ENCODE peak calls at places on chromosomes 2 and 18, in ten cellular contexts. R is astrocyte of the spinal cord, A is A673, T is GM06990, N is tibial nerve, U is left lung, Q is aorta, Z is A549, S is fibroblast of pulmonary artery, H is transverse colon. M is an unnamed sample.
A peak's percentile ranks its signal among the peaks of the same experiment; 100 is the strongest.

GRCh38 chr18:48023334-48024008 is 93.0 kb upstream of the SMAD2 start:
- DNase-seq in R (peak; percentile 57), A (peak; percentile 30), T (no peak), N (no peak), U (peak; percentile 37), Q (no peak), Z (peak; percentile 76), S (peak; percentile 80), H (peak; percentile 37), M (peak; percentile 61)

GRCh38 chr2:65355190-65355831 is 77.1 kb downstream of the SPRED2 start:
- DNase-seq in R (no peak), A (no peak), T (no peak), N (no peak), U (no peak), Q (no peak), Z (no peak), S (no peak), H (peak; percentile 31), M (no peak)

GRCh38 chr2:166984797-166985196 is 96.5 kb downstream of the XIRP2 start:
- DNase-seq in R (peak; percentile 29), A (no peak), T (no peak), N (no peak), U (no peak), Q (no peak), Z (no peak), S (no peak), H (no peak), M (no peak)

GRCh38 chr2:202577250-202578183 is 57.3 kb upstream of the FAM117B start:
- DNase-seq in R (no peak), A (no peak), T (no peak), N (no peak), U (no peak), Q (no peak), Z (no peak), S (no peak), H (no peak), M (no peak)

GRCh38 chr2:167253025-167253424 is 364.7 kb downstream of the XIRP2 start:
- DNase-seq in R (peak; percentile 86), A (no peak), T (no peak), N (no peak), U (no peak), Q (no peak), Z (no peak), S (no peak), H (no peak), M (no peak)

GRCh38 chr2:64654993-64655666 is 1.4 kb upstream of the SERTAD2 start:
- DNase-seq in R (peak; percentile 38), A (peak; percentile 58), T (no peak), N (no peak), U (no peak), Q (no peak), Z (peak; percentile 45), S (peak; percentile 38), H (no peak), M (no peak)

GRCh38 chr18:64245461-64245860 is 96.6 kb upstream of the LINC00305 start:
- DNase-seq in R (no peak), A (no peak), T (no peak), N (no peak), U (no peak), Q (no peak), Z (no peak), S (no peak), H (no peak), M (no peak)

GRCh38 chr2:235543851-235544686 is 50.2 kb downstream of the AGAP1 start:
- DNase-seq in R (no peak), A (no peak), T (no peak), N (no peak), U (peak; percentile 10), Q (no peak), Z (no peak), S (no peak), H (peak; percentile 6), M (no peak)

GRCh38 chr2:31227711-31228125 is 6.2 kb upstream of the EHD3 start:
- DNase-seq in R (no peak), A (no peak), T (no peak), N (no peak), U (no peak), Q (no peak), Z (no peak), S (no peak), H (no peak), M (no peak)

GRCh38 chr2:75003773-75004172 is 45.3 kb downstream of the POLE4 start:
- DNase-seq in R (no peak), A (no peak), T (no peak), N (no peak), U (no peak), Q (no peak), Z (no peak), S (peak; percentile 23), H (no peak), M (no peak)

GRCh38 chr2:215626812-215627281 is 191.0 kb upstream of the FN1 start:
- DNase-seq in R (peak; percentile 79), A (peak; percentile 70), T (peak; percentile 20), N (no peak), U (no peak), Q (no peak), Z (no peak), S (peak; percentile 59), H (no peak), M (no peak)

DNA sequence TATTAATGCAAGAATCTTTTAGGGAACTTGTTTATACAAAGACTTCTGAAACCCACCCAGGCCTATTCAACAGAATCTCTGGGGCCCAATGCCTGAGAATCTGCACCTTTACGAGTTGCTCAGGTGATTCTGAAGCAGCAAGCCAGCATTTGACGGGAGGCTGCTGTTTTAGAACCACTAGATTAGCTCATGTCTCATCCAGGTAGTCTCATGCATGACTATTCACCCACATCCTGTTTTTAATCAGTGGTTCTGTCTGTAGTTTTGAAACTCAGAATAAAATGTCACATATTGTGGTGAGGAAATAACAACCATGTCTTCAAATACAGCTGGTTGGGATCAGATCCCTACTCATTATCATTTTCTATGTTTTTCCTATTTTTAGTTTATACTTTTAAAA is 39.5 kb downstream of the CYTIP start:
- DNase-seq in R (peak; percentile 9), A (no peak), T (peak; percentile 73), N (no peak), U (no peak), Q (no peak), Z (no peak), S (no peak), H (no peak), M (no peak)
- H3K4me3 ChIP-seq in R (no peak overlapping the region), A (no peak overlapping the region), T (no peak overlapping the region), N (no peak overlapping the region), U (no peak overlapping the region), Q (no peak overlapping the region), Z (no peak overlapping the region), S (no peak overlapping the region), H (no peak overlapping the region), M (no peak overlapping the region)

DNA sequence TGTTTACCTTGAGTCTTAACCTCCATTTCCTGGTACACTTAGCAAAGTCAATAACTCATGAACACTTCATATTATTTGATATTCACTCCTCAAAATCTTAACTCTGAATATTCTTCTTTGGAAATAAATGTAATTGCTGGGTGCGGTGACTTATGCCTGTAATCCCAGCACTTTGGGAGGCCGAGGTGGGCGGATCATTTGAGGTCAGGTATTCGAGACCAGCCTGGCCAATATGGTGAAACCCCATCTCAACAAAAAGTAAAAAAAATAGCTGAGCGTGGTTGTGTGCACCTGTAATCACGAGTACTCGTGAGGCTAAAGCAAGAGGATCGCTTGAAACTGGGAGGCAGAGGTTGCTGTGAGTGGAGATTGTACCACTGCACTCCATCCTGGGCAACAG is 201.3 kb upstream of the DSEL start:
- DNase-seq in R (no peak), A (no peak), T (no peak), N (no peak), U (no peak), Q (no peak), Z (no peak), S (no peak), H (no peak), M (no peak)
- H3K4me3 ChIP-seq in R (no peak overlapping the region), A (no peak overlapping the region), T (no peak overlapping the region), N (no peak overlapping the region), U (no peak overlapping the region), Q (no peak overlapping the region), Z (no peak overlapping the region), S (no peak overlapping the region), H (no peak overlapping the region), M (no peak overlapping the region)

DNA sequence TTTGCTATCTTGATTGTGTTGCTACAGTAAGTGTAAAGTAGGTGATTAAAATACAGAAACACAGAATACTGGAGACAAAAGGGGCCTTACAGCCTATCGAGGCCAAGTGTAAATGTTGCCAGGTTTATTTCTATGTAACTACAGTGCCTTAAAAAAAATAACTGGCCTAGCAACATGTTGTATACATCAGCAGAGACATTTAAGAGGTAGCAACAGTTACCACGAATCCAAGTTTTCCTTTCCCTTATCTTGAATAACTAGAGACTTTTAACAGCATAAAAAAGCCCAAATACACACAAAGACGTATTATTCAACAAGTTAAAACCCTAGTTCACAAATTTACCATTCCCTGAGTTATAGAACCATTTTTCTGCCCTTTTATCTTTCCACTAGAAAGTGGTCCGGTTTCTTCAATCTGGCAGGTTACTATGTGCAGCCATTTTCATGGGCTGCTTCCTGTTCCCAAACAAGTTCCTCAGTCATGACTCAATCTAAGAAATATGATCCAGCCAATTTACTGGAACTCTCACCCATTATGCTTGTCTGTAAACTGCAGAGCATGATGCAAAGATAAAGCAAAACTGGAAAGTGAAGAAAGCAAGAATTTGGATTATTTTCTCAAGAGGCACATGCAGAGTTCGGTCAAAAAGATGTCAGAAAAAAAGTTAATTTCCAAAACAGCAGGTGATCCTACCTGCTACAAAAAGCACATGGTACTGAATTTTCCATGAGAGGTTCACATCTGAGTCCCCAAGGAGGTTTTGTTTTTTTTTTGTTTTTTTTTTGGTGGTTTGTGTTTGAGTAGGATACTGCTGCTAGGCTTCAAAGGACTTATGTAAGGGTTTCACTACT is 22.2 kb downstream of the NFE2L2 start:
- DNase-seq in R (peak; percentile 97), A (peak; percentile 87), T (no peak), N (no peak), U (no peak), Q (no peak), Z (peak; percentile 84), S (peak; percentile 94), H (no peak), M (peak; percentile 78)
- H3K4me3 ChIP-seq in R (peak overlapping the region; percentile 4), A (peak overlapping the region; percentile 25), T (no peak overlapping the region), N (no peak overlapping the region), U (no peak overlapping the region), Q (peak overlapping the region; percentile 10), Z (peak overlapping the region; percentile 16), S (peak overlapping the region; percentile 36), H (no peak overlapping the region), M (peak overlapping the region; percentile 25)

GRCh38 chr2:66579494-66579893 is 144.6 kb downstream of the MEIS1 start:
- DNase-seq in R (no peak), A (no peak), T (no peak), N (no peak), U (no peak), Q (no peak), Z (no peak), S (no peak), H (no peak), M (no peak)

GRCh38 chr2:66577331-66578041 is 142.6 kb downstream of the MEIS1 start:
- DNase-seq in R (no peak), A (peak; percentile 73), T (no peak), N (no peak), U (no peak), Q (peak; percentile 59), Z (no peak), S (no peak), H (no peak), M (no peak)

GRCh38 chr2:66578067-66578852 is 143.3 kb downstream of the MEIS1 start:
- DNase-seq in R (peak; percentile 46), A (peak; percentile 78), T (no peak), N (no peak), U (no peak), Q (peak; percentile 55), Z (no peak), S (no peak), H (no peak), M (no peak)

GRCh38 chr2:66580343-66580954 is 145.5 kb downstream of the MEIS1 start:
- DNase-seq in R (no peak), A (no peak), T (no peak), N (no peak), U (no peak), Q (no peak), Z (no peak), S (no peak), H (no peak), M (no peak)

GRCh38 chr2:66578853-66579158 is 143.9 kb downstream of the MEIS1 start:
- DNase-seq in R (no peak), A (no peak), T (no peak), N (no peak), U (no peak), Q (no peak), Z (no peak), S (no peak), H (no peak), M (no peak)
- H3K4me3 ChIP-seq in R (no peak overlapping the region), A (peak overlapping the region; percentile 65), T (no peak overlapping the region), N (no peak overlapping the region), U (no peak overlapping the region), Q (no peak overlapping the region), Z (no peak overlapping the region), S (no peak overlapping the region), H (no peak overlapping the region), M (no peak overlapping the region)

M was measured in skeletal muscle cell.